ENCODE peak calls at places on chromosomes 1 and 21, in six cellular contexts. Q is NCI-H1092, P is caudate nucleus, V is fibroblast of the aortic adventitia, S is skeletal muscle cell, Z is KBM-7. B is an unnamed sample.

GRCh38 chr1:85201340-85202091 is 700 bp upstream of the SYDE2 start:
- DNase-seq in Q (no peak), P (peak; percentile 14), V (peak; percentile 38), S (no peak), Z (peak; percentile 72), B (no peak)

GRCh38 chr21:15437873-15438272 is 291.9 kb upstream of the USP25 start:
- DNase-seq in Q (no peak), P (no peak), V (peak; percentile 60), S (peak; percentile 77), Z (peak; percentile 82), B (no peak)

GRCh38 chr1:106995970-106996369 is 60.5 kb upstream of the PRMT6 start:
- DNase-seq in Q (no peak), P (no peak), V (no peak), S (no peak), Z (no peak), B (no peak)

GRCh38 chr1:2543543-2544092 is 12.6 kb upstream of the TNFRSF14 start:
- DNase-seq in Q (no peak), P (no peak), V (no peak), S (no peak), Z (no peak), B (no peak)

GRCh38 chr1:42335809-42336518 is 929 bp upstream of the FOXJ3 start:
- DNase-seq in Q (peak; percentile 76), P (no peak), V (peak; percentile 69), S (no peak), Z (no peak), B (no peak)

GRCh38 chr1:223760833-223761232 is 48.5 kb downstream of the CAPN2 start:
- DNase-seq in Q (no peak), P (no peak), V (no peak), S (no peak), Z (no peak), B (no peak)

GRCh38 chr21:16407403-16408279 is 677.9 kb downstream of the USP25 start:
- DNase-seq in Q (no peak), P (no peak), V (peak; percentile 6), S (no peak), Z (no peak), B (no peak)

GRCh38 chr1:38964140-38964548 is 22.5 kb upstream of the RHBDL2 start:
- DNase-seq in Q (no peak), P (no peak), V (no peak), S (no peak), Z (no peak), B (no peak)

B was measured in glomerular endothelial cell.